ENCODE peak calls at places on chromosome 14, in five cellular contexts. One of them, this sample, is unnamed.

GRCh38 chr14:34568803-34569202 is 29.3 kb upstream of the EAPP start:
- DNase-seq in A549: no peak
- DNase-seq in IMR-90: no peak
- DNase-seq in thyroid gland: no peak
- DNase-seq in K562: no peak
- DNase-seq in this sample: no peak

GRCh38 chr14:73227812-73228781 is 9.2 kb upstream of the PAPLN start:
- DNase-seq in A549: peak; percentile 92
- DNase-seq in IMR-90: peak; percentile 95
- DNase-seq in thyroid gland: peak; percentile 20
- DNase-seq in K562: no peak
- DNase-seq in this sample: no peak

GRCh38 chr14:52730708-52731111 is 744 bp downstream of the STYX start:
- DNase-seq in A549: no peak
- DNase-seq in IMR-90: no peak
- DNase-seq in thyroid gland: no peak
- DNase-seq in K562: no peak
- DNase-seq in this sample: no peak

GRCh38 chr14:69183735-69184134 is 7.6 kb upstream of the EXD2 start:
- DNase-seq in A549: no peak
- DNase-seq in IMR-90: peak; percentile 28
- DNase-seq in thyroid gland: no peak
- DNase-seq in K562: no peak
- DNase-seq in this sample: no peak

GRCh38 chr14:35669782-35670181 is 135.8 kb downstream of the INSM2 start:
- DNase-seq in A549: peak; percentile 5
- DNase-seq in IMR-90: peak; percentile 87
- DNase-seq in thyroid gland: no peak
- DNase-seq in K562: no peak
- DNase-seq in this sample: no peak

GRCh38 chr14:37466623-37467088 is 128.4 kb downstream of the FOXA1 start:
- DNase-seq in A549: peak; percentile 30
- DNase-seq in IMR-90: no peak
- DNase-seq in thyroid gland: no peak
- DNase-seq in K562: no peak
- DNase-seq in this sample: no peak

GRCh38 chr14:92783813-92784431 is 10.2 kb upstream of the GOLGA5 start:
- DNase-seq in A549: peak; percentile 70
- DNase-seq in IMR-90: peak; percentile 75
- DNase-seq in thyroid gland: no peak
- DNase-seq in K562: peak; percentile 5
- DNase-seq in this sample: no peak

GRCh38 chr14:68978550-68978911 is 571 bp downstream of the ACTN1 start:
- DNase-seq in A549: no peak
- DNase-seq in IMR-90: no peak
- DNase-seq in thyroid gland: peak; percentile 75
- DNase-seq in K562: peak; percentile 70
- DNase-seq in this sample: no peak

GRCh38 chr14:81464253-81465001 is 64.3 kb upstream of the STON2 start:
- DNase-seq in A549: peak; percentile 63
- DNase-seq in IMR-90: peak; percentile 64
- DNase-seq in thyroid gland: peak; percentile 45
- DNase-seq in K562: peak; percentile 44
- DNase-seq in this sample: no peak

GRCh38 chr14:68016243-68016914 is 196.8 kb downstream of the RAD51B start:
- DNase-seq in A549: no peak
- DNase-seq in IMR-90: peak; percentile 57
- DNase-seq in thyroid gland: no peak
- DNase-seq in K562: no peak
- DNase-seq in this sample: no peak

GRCh38 chr14:54664961-54665360 is 98.0 kb downstream of the SAMD4A start:
- DNase-seq in A549: no peak
- DNase-seq in IMR-90: no peak
- DNase-seq in thyroid gland: no peak
- DNase-seq in K562: no peak
- DNase-seq in this sample: no peak

GRCh38 chr14:40447032-40447431 is 1014.8 kb upstream of the FBXO33 start:
- DNase-seq in A549: no peak
- DNase-seq in IMR-90: no peak
- DNase-seq in thyroid gland: peak; percentile 85
- DNase-seq in K562: no peak
- DNase-seq in this sample: no peak

GRCh38 chr14:59454131-59454530 is 11.0 kb downstream of the GPR135 start:
- DNase-seq in A549: peak; percentile 12
- DNase-seq in IMR-90: peak; percentile 98
- DNase-seq in thyroid gland: no peak
- DNase-seq in K562: no peak
- DNase-seq in this sample: no peak

GRCh38 chr14:64958743-64959142 is 13.4 kb downstream of the RAB15 start:
- DNase-seq in A549: no peak
- DNase-seq in IMR-90: no peak
- DNase-seq in thyroid gland: no peak
- DNase-seq in K562: no peak
- DNase-seq in this sample: no peak

GRCh38 chr14:55715889-55716288 is 135.9 kb downstream of the KTN1 start:
- DNase-seq in A549: no peak
- DNase-seq in IMR-90: peak; percentile 82
- DNase-seq in thyroid gland: no peak
- DNase-seq in K562: no peak
- DNase-seq in this sample: no peak

GRCh38 chr14:80609055-80609454 is 332.5 kb downstream of the CEP128 start:
- DNase-seq in A549: no peak
- DNase-seq in IMR-90: no peak
- DNase-seq in thyroid gland: no peak
- DNase-seq in K562: no peak
- DNase-seq in this sample: no peak

GRCh38 chr14:34662558-34663088 is 32.7 kb upstream of the SNX6 start:
- DNase-seq in A549: no peak
- DNase-seq in IMR-90: no peak
- DNase-seq in thyroid gland: no peak
- DNase-seq in K562: no peak
- DNase-seq in this sample: no peak

GRCh38 chr14:65242732-65243134 is 140.4 kb upstream of the MAX start:
- DNase-seq in A549: peak; percentile 83
- DNase-seq in IMR-90: peak; percentile 42
- DNase-seq in thyroid gland: no peak
- DNase-seq in K562: no peak
- DNase-seq in this sample: no peak

GRCh38 chr14:73014105-73014504 is 12.8 kb downstream of the ZFYVE1 start:
- DNase-seq in A549: no peak
- DNase-seq in IMR-90: peak; percentile 83
- DNase-seq in thyroid gland: no peak
- DNase-seq in K562: no peak
- DNase-seq in this sample: no peak

GRCh38 chr14:56474419-56475022 is 105.1 kb upstream of the TMEM260 start:
- DNase-seq in A549: peak; percentile 37
- DNase-seq in IMR-90: peak; percentile 41
- DNase-seq in thyroid gland: no peak
- DNase-seq in K562: peak; percentile 9
- DNase-seq in this sample: no peak

GRCh38 chr14:92676031-92676430 is 72.4 kb downstream of the LGMN start:
- DNase-seq in A549: no peak
- DNase-seq in IMR-90: no peak
- DNase-seq in thyroid gland: no peak
- DNase-seq in K562: no peak
- DNase-seq in this sample: no peak

GRCh38 chr14:50559990-50560928 is at the start of gene ATL1:
- DNase-seq in A549: peak; percentile 70
- DNase-seq in IMR-90: peak; percentile 74
- DNase-seq in thyroid gland: peak; percentile 72
- DNase-seq in K562: peak; percentile 53
- DNase-seq in this sample: no peak

GRCh38 chr14:35534130-35534883 is at the start of gene INSM2:
- DNase-seq in A549: peak; percentile 62
- DNase-seq in IMR-90: peak; percentile 5
- DNase-seq in thyroid gland: no peak
- DNase-seq in K562: peak; percentile 17
- DNase-seq in this sample: no peak

GRCh38 chr14:87149583-87150354 is 843.2 kb downstream of the GALC start:
- DNase-seq in A549: no peak
- DNase-seq in IMR-90: peak; percentile 77
- DNase-seq in thyroid gland: no peak
- DNase-seq in K562: no peak
- DNase-seq in this sample: no peak

GRCh38 chr14:61337893-61338292 is 16.5 kb downstream of the PRKCH start:
- DNase-seq in A549: no peak
- DNase-seq in IMR-90: no peak
- DNase-seq in thyroid gland: no peak
- DNase-seq in K562: no peak
- DNase-seq in this sample: no peak

DNA sequence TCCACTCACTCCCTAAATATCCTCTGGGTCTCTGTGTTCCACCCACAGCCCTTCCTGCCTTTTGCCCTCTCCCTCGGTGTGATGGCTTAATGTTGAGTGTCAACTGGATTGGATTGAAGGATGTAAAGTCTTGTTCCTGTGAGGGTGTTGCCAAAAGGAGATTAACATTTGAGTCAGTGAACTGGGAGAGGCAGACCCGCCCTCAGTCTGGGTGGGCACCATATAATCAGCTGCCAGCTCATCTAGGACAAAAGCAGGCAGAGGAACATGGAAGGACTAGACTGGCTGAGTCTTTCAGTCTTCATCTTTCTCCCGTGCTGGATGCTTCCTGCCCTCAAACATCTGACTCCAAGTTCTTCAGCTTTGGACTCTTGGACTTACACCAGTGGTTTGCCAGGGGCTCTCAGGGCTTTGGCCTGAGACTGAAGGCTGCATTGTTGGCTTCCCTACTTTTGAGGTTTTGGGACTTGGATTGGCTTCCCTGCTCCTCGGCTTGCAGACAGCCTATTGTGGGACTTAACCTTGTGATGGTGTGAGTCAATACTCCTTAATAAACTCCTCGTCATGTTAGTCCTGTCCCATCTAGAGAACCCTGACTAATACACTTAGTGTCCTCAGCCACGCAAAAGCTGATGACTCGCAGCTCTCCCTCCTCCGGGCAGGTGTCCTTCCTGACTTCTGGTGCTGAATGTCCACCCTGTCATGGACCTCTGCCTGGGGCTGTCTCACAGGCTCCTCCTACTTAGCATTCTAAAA is 5.9 kb downstream of the DGLUCY start:
- DNase-seq in A549: peak; percentile 33
- DNase-seq in IMR-90: peak; percentile 89
- DNase-seq in thyroid gland: no peak
- DNase-seq in K562: no peak
- DNase-seq in this sample: no peak
- H3K4me3 ChIP-seq in A549: no peak overlapping the region
- H3K4me3 ChIP-seq in IMR-90: no peak overlapping the region
- H3K4me3 ChIP-seq in thyroid gland: no peak overlapping the region
- H3K4me3 ChIP-seq in K562: no peak overlapping the region
- H3K4me3 ChIP-seq in this sample: peak overlapping the region; percentile 18

GRCh38 chr14:98889836-98890185 is 382.2 kb downstream of the BCL11B start:
- DNase-seq in A549: no peak
- DNase-seq in IMR-90: no peak
- DNase-seq in thyroid gland: no peak
- DNase-seq in K562: no peak
- DNase-seq in this sample: no peak

GRCh38 chr14:98894600-98894999 is 377.4 kb downstream of the BCL11B start:
- DNase-seq in A549: no peak
- DNase-seq in IMR-90: no peak
- DNase-seq in thyroid gland: no peak
- DNase-seq in K562: no peak
- DNase-seq in this sample: no peak

GRCh38 chr14:98896476-98896875 is 375.5 kb downstream of the BCL11B start:
- DNase-seq in A549: no peak
- DNase-seq in IMR-90: no peak
- DNase-seq in thyroid gland: no peak
- DNase-seq in K562: no peak
- DNase-seq in this sample: no peak

GRCh38 chr14:98890556-98891340 is 381.2 kb downstream of the BCL11B start:
- DNase-seq in A549: no peak
- DNase-seq in IMR-90: no peak
- DNase-seq in thyroid gland: peak; percentile 72
- DNase-seq in K562: no peak
- DNase-seq in this sample: no peak

DNA sequence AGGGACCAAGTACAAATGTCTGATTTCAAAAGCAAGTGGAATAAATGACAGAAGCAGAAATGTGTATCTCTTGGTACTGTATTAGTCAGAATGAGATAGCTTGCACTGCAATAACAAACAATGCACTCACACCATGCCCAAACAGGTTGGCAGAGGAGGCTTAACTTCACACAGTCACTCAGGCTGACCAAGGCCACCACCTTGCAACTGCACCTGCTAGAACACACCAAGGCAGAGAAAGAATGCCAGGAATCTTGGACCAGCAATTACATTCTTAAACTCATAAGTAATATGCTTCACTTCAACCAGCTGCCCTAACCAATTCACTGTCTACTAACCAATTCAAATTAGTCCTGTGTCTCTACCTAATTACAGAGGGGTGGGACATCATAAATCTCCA is 378.3 kb downstream of the BCL11B start:
- DNase-seq in A549: no peak
- DNase-seq in IMR-90: no peak
- DNase-seq in thyroid gland: no peak
- DNase-seq in K562: no peak
- DNase-seq in this sample: no peak
- H3K9me3 ChIP-seq in A549: no peaks in the 10 kb centered on the region
- H3K9me3 ChIP-seq in IMR-90: peaks cover 49% of the 10 kb centered on the region
- H3K9me3 ChIP-seq in thyroid gland: no peaks in the 10 kb centered on the region
- H3K9me3 ChIP-seq in K562: no peaks in the 10 kb centered on the region
- H3K9me3 ChIP-seq in this sample: no peaks in the 10 kb centered on the region

DNA sequence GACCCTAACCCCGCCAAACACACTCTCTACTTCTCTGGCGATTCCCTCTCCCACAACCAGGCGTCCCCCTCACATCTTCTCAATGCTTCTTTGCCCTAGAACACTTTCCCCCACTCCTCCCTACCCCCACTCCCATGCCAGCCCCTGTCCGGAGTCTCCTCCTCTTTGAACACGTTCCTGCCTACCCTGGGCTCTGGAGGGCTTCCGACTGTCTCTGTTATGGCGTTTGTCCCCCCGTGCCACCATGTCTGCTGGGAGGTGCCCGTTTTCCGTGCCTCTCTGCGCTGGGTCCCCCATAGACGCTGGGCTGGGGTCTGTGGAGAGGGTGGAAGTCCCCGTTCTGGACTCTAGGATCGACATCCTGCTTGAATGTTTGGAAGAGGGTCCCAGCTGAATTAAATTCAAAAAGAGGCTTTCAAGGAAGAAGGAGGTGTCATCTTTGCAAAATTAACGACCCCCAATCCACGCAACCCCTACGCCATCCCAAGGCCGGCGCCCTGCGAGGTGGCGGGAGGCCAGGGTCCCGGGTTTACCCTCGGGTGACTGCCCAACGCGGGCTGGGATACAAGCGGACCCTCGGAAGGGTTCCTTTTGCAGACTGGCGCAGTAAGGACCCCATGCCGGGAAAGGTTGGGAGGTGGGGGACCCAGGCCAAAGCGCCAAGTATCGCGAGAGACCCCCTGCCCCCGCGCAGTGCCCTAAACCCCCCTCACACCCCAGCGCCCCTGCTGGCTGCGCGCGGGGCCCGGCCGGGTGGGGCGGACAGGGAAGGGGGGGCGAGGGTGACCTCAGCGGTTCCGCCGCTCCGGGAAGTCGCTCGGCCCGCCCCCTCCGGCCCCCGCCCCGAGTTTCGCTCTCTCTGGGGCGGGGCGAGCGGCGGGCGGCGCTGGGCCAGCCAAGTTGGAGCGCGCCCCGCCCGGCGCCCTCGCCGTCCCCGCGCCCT is 973 bp upstream of the ZBTB42 start:
- DNase-seq in A549: no peak
- DNase-seq in IMR-90: peak; percentile 67
- DNase-seq in thyroid gland: peak; percentile 90
- DNase-seq in K562: peak; percentile 86
- DNase-seq in this sample: peak; percentile 32
- TF ChIP-seq POLR2A in A549: no peak
- TF ChIP-seq POLR2A in IMR-90: no peak
- TF ChIP-seq POLR2A in thyroid gland: no peak
- TF ChIP-seq POLR2A in K562: peak; percentile 30
- TF ChIP-seq POLR2A in this sample: no peak

GRCh38 chr14:31978423-31978822 is 98.7 kb upstream of the ARHGAP5 start:
- DNase-seq in A549: no peak
- DNase-seq in IMR-90: no peak
- DNase-seq in thyroid gland: no peak
- DNase-seq in K562: no peak
- DNase-seq in this sample: no peak
- H3K4me3 ChIP-seq in A549: no peak overlapping the region
- H3K4me3 ChIP-seq in IMR-90: no peak overlapping the region
- H3K4me3 ChIP-seq in thyroid gland: no peak overlapping the region
- H3K4me3 ChIP-seq in K562: no peak overlapping the region
- H3K4me3 ChIP-seq in this sample: no peak overlapping the region